ENCODE peak calls at places on chromosome 13, in eight cellular contexts. M, S, U, Y, O, X, D and L are unnamed samples. For H3K4me1, the result is how much of the 10 kb centered on the place peaks cover.

GRCh38 chr13:71499235-71499634 is 367.8 kb downstream of the DACH1 start:
- DNase-seq in M (no peak), S (no peak), U (no peak), Y (no peak), O (no peak), X (no peak), D (no peak), L (no peak)

GRCh38 chr13:84653915-84654534 is 771.8 kb upstream of the SLITRK1 start:
- DNase-seq in M (no peak), S (no peak), U (no peak), Y (no peak), O (no peak), X (no peak), D (no peak), L (no peak)

GRCh38 chr13:38687246-38688229 is 661 bp downstream of the FREM2 start:
- DNase-seq in M (no peak), S (no peak), U (no peak), Y (no peak), O (no peak), X (peak), D (no peak), L (no peak)

GRCh38 chr13:98033277-98034247 is 80.1 kb downstream of the IPO5 start:
- DNase-seq in M (no peak), S (no peak), U (peak), Y (peak), O (no peak), X (peak), D (no peak), L (no peak)

GRCh38 chr13:26929971-26930730 is 169.6 kb upstream of the GPR12 start:
- DNase-seq in M (peak), S (peak), U (no peak), Y (peak), O (peak), X (peak), D (peak), L (no peak)

GRCh38 chr13:38979891-38980627 is 10.6 kb downstream of the STOML3 start:
- DNase-seq in M (peak), S (no peak), U (no peak), Y (peak), O (no peak), X (peak), D (no peak), L (no peak)

GRCh38 chr13:44668707-44669106 is 92.6 kb upstream of the TSC22D1 start:
- DNase-seq in M (no peak), S (no peak), U (peak), Y (no peak), O (no peak), X (no peak), D (no peak), L (no peak)

GRCh38 chr13:66400292-66400691 is 829.8 kb downstream of the PCDH9 start:
- DNase-seq in M (no peak), S (no peak), U (no peak), Y (no peak), O (no peak), X (no peak), D (no peak), L (no peak)

GRCh38 chr13:51158923-51159322 is 47.8 kb upstream of the C13orf42 start:
- DNase-seq in M (no peak), S (no peak), U (no peak), Y (no peak), O (no peak), X (peak), D (no peak), L (no peak)

GRCh38 chr13:29905845-29906244 is 55.4 kb upstream of the UBL3 start:
- DNase-seq in M (no peak), S (peak), U (peak), Y (no peak), O (no peak), X (peak), D (no peak), L (no peak)

GRCh38 chr13:59948686-59949085 is 215.0 kb downstream of the DIAPH3 start:
- DNase-seq in M (no peak), S (no peak), U (no peak), Y (no peak), O (no peak), X (no peak), D (no peak), L (no peak)

GRCh38 chr13:45325806-45326205 is 15.2 kb downstream of the TPT1 start:
- DNase-seq in M (peak), S (no peak), U (peak), Y (peak), O (no peak), X (peak), D (no peak), L (no peak)

GRCh38 chr13:42547615-42548014 is 26.3 kb upstream of the TNFSF11 start:
- DNase-seq in M (no peak), S (no peak), U (no peak), Y (no peak), O (no peak), X (no peak), D (no peak), L (no peak)

GRCh38 chr13:51560336-51560735 is 23.9 kb upstream of the WDFY2 start:
- DNase-seq in M (no peak), S (no peak), U (no peak), Y (no peak), O (no peak), X (no peak), D (no peak), L (no peak)

GRCh38 chr13:63094069-63094468 is 1678.4 kb upstream of the PCDH20 start:
- DNase-seq in M (no peak), S (no peak), U (no peak), Y (no peak), O (no peak), X (no peak), D (no peak), L (no peak)

GRCh38 chr13:92838786-92839185 is 387.8 kb upstream of the GPC6 start:
- DNase-seq in M (no peak), S (no peak), U (no peak), Y (no peak), O (no peak), X (peak), D (no peak), L (no peak)

GRCh38 chr13:82480415-82480814 is 1401.9 kb downstream of the SLITRK1 start:
- DNase-seq in M (no peak), S (no peak), U (no peak), Y (no peak), O (no peak), X (no peak), D (no peak), L (no peak)

GRCh38 chr13:44140146-44140545 is 233.5 kb upstream of the SERP2 start:
- DNase-seq in M (no peak), S (peak), U (no peak), Y (no peak), O (no peak), X (no peak), D (no peak), L (no peak)

GRCh38 chr13:81874681-81875661 is 1534.0 kb upstream of the SPRY2 start:
- DNase-seq in M (no peak), S (no peak), U (no peak), Y (no peak), O (no peak), X (no peak), D (peak), L (no peak)

GRCh38 chr13:80979035-80979641 is 638.2 kb upstream of the SPRY2 start:
- DNase-seq in M (no peak), S (peak), U (no peak), Y (peak), O (no peak), X (peak), D (peak), L (no peak)

GRCh38 chr13:23020246-23020843 is 160.4 kb upstream of the SGCG start:
- DNase-seq in M (peak), S (peak), U (no peak), Y (peak), O (no peak), X (peak), D (peak), L (peak)

GRCh38 chr13:101065314-101065713 is 351.0 kb downstream of the NALCN start:
- DNase-seq in M (peak), S (no peak), U (no peak), Y (no peak), O (no peak), X (peak), D (no peak), L (no peak)

GRCh38 chr13:74062933-74063332 is 71.3 kb downstream of the KLF12 start:
- DNase-seq in M (no peak), S (peak), U (no peak), Y (peak), O (peak), X (peak), D (no peak), L (no peak)

GRCh38 chr13:111533900-111534645 is 213.6 kb downstream of the TEX29 start:
- DNase-seq in M (no peak), S (no peak), U (no peak), Y (no peak), O (no peak), X (no peak), D (no peak), L (no peak)

GRCh38 chr13:30132623-30133553 is 174.5 kb downstream of the KATNAL1 start:
- DNase-seq in M (peak), S (peak), U (peak), Y (peak), O (peak), X (peak), D (peak), L (peak)

GRCh38 chr13:108249150-108249549 is 20.4 kb upstream of the TNFSF13B start:
- DNase-seq in M (no peak), S (no peak), U (no peak), Y (no peak), O (no peak), X (no peak), D (no peak), L (no peak)

GRCh38 chr13:48125794-48126228 is 30.9 kb upstream of the MED4 start:
- DNase-seq in M (no peak), S (no peak), U (no peak), Y (peak), O (no peak), X (peak), D (no peak), L (no peak)

GRCh38 chr13:37479901-37480300 is 118.7 kb downstream of the POSTN start:
- DNase-seq in M (no peak), S (no peak), U (no peak), Y (no peak), O (no peak), X (peak), D (no peak), L (no peak)

GRCh38 chr13:46866150-46866549 is 30.7 kb downstream of the HTR2A start:
- DNase-seq in M (no peak), S (peak), U (no peak), Y (no peak), O (peak), X (peak), D (peak), L (no peak)

GRCh38 chr13:52650731-52651130 is 1.9 kb upstream of the SUGT1 start:
- DNase-seq in M (no peak), S (no peak), U (no peak), Y (no peak), O (no peak), X (no peak), D (no peak), L (no peak)

GRCh38 chr13:99028890-99029289 is 51.0 kb upstream of the DOCK9 start:
- DNase-seq in M (no peak), S (peak), U (no peak), Y (no peak), O (no peak), X (no peak), D (peak), L (peak)

GRCh38 chr13:30364876-30365275 is 57.4 kb upstream of the UBE2L5 start:
- DNase-seq in M (no peak), S (no peak), U (no peak), Y (no peak), O (no peak), X (peak), D (no peak), L (no peak)

GRCh38 chr13:73767191-73767741 is 366.9 kb downstream of the KLF12 start:
- DNase-seq in M (no peak), S (no peak), U (no peak), Y (no peak), O (no peak), X (no peak), D (no peak), L (peak)

GRCh38 chr13:61709258-61709657 is 293.6 kb upstream of the PCDH20 start:
- DNase-seq in M (no peak), S (no peak), U (no peak), Y (no peak), O (no peak), X (no peak), D (no peak), L (no peak)

GRCh38 chr13:72920097-72920496 is 138.2 kb downstream of the PIBF1 start:
- DNase-seq in M (no peak), S (no peak), U (no peak), Y (no peak), O (no peak), X (no peak), D (no peak), L (no peak)

GRCh38 chr13:20121154-20121515 is 39.7 kb downstream of the GJA3 start:
- DNase-seq in M (no peak), S (no peak), U (peak), Y (no peak), O (no peak), X (peak), D (no peak), L (no peak)
- H3K4me3 ChIP-seq in M (no peak), S (no peak), U (peak), Y (no peak), O (peak), X (no peak), D (no peak), L (peak)

GRCh38 chr13:106520205-106521004 is 15.1 kb downstream of the EFNB2 start:
- DNase-seq in M (no peak), S (no peak), U (no peak), Y (no peak), O (no peak), X (peak), D (no peak), L (no peak)

GRCh38 chr13:106523566-106523965 is 11.9 kb downstream of the EFNB2 start:
- DNase-seq in M (no peak), S (no peak), U (no peak), Y (no peak), O (no peak), X (peak), D (no peak), L (no peak)

GRCh38 chr13:106522898-106523525 is 12.4 kb downstream of the EFNB2 start:
- DNase-seq in M (no peak), S (peak), U (no peak), Y (no peak), O (no peak), X (no peak), D (no peak), L (no peak)

GRCh38 chr13:106521101-106521799 is 14.2 kb downstream of the EFNB2 start:
- DNase-seq in M (no peak), S (no peak), U (peak), Y (no peak), O (no peak), X (no peak), D (no peak), L (no peak)

DNA sequence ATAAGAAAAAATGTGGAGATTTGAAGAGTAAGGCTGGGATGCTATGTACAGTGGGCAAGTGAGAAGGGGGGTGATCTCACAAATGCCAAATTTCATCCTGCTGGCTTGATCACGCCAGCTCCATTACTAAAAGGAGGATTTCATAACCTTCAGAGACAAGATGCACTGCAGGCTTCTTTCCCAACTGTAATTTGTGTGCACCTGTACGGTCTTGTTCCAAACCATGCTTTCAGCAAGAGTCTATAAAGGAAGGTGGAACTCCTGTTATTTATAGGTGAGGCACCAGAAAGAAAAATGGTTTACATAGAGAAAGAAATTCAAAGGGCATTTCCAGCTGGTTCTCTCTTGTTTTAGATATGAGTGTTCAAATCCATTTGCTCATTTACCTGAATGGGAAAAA is 13.3 kb downstream of the EFNB2 start:
- DNase-seq in M (no peak), S (no peak), U (no peak), Y (no peak), O (no peak), X (no peak), D (no peak), L (no peak)
- H3K4me1 ChIP-seq in M (under half), S (under half), U (half or more), Y (under half), O (under half), X (under half), D (under half), L (under half)

GRCh38 chr13:31885994-31886393 is 145.6 kb upstream of the FRY start:
- DNase-seq in M (no peak), S (no peak), U (no peak), Y (no peak), O (no peak), X (peak), D (no peak), L (no peak)
- H3K4me3 ChIP-seq in M (no peak), S (no peak), U (no peak), Y (no peak), O (no peak), X (no peak), D (no peak), L (no peak)

GRCh38 chr13:114061746-114062145 is 70.7 kb downstream of the RASA3 start:
- DNase-seq in M (no peak), S (no peak), U (no peak), Y (no peak), O (no peak), X (no peak), D (no peak), L (no peak)
- H3K4me1 ChIP-seq in M (half or more), S (under half), U (under half), Y (under half), O (under half), X (under half), D (under half), L (half or more)

DNA sequence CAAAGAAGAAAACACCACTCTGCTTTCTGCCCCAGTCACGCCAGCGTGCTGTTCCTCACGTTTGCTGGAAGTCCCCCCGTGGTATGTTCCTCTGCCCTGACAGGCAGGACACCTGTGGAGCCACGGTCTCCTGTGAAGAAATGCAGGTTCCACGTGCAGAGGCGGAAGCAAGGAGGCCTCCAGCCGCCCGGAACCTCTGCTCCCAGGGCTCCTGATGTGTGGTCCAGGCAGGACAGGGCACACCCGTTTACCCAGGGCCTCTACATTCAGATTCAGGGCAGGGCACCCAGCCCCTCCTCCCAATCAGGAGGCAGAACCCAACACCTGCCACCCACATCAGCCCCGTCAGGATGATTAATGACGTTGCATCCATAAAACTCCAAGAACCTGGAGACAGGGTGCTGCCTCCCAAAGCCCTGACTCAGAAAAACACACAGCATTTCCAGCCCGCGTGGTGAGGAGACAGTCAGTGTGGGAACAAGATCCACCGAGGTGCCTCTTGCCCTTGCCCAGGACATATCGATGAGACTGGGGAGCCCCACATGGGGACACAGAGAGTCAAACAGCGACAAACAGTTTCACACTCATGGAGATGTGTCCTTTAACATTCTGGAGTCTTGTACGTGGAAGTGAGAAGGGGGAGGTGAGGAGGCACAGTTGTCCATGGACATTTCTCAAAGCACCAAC is 76.2 kb downstream of the COL4A1 start:
- DNase-seq in M (no peak), S (peak), U (peak), Y (no peak), O (no peak), X (no peak), D (no peak), L (no peak)
- H3K4me3 ChIP-seq in M (no peak), S (no peak), U (no peak), Y (no peak), O (no peak), X (no peak), D (no peak), L (no peak)

GRCh38 chr13:33172400-33172799 is 113.2 kb downstream of the STARD13 start:
- DNase-seq in M (no peak), S (no peak), U (no peak), Y (no peak), O (no peak), X (no peak), D (no peak), L (no peak)
- H3K4me1 ChIP-seq in M (half or more), S (under half), U (under half), Y (under half), O (under half), X (under half), D (under half), L (under half)

DNA sequence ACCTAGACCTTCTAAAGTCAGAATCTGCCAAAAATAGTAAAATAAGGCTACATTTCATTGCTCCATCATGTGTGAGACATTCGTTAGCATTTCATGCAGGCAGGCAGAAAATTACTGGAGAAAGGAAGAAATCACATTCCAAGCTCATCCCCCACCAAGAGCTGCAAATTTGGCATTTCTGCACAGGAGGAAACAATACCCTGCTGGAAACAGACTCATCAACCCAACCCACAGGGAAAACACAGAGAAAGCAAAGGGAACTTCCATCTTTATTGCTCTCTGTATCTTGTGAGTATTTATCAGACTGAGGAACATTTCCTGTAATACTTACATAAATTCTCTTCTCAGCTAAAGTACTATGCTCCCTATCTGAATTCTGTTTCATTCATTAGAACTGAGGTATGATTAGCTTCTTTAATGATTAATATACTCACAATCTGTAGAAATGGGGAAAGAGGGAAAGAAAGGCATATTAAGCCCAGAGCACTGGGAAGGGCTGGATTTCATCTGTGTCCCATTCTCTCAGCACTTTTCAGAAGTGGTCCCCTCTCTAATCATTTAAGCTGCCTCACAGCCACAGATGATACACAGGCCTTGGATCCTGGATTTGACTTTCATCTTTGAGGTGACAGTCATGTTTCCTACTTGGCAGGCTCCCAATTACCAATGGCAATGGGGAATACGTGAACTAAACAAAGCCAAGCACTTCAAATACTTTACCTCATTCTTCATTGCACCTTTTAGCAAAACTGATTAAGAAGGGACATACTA is 95.5 kb downstream of the KCTD12 start:
- DNase-seq in M (no peak), S (no peak), U (no peak), Y (no peak), O (no peak), X (peak), D (no peak), L (no peak)
- H3K4me3 ChIP-seq in M (no peak), S (no peak), U (no peak), Y (no peak), O (no peak), X (no peak), D (no peak), L (no peak)

GRCh38 chr13:79283742-79284141 is 122.3 kb downstream of the RBM26 start:
- DNase-seq in M (no peak), S (no peak), U (no peak), Y (no peak), O (no peak), X (no peak), D (no peak), L (no peak)

GRCh38 chr13:79282508-79282907 is 123.5 kb downstream of the RBM26 start:
- DNase-seq in M (no peak), S (no peak), U (no peak), Y (no peak), O (no peak), X (no peak), D (no peak), L (no peak)

GRCh38 chr13:79282976-79283375 is 123.1 kb downstream of the RBM26 start:
- DNase-seq in M (no peak), S (no peak), U (peak), Y (no peak), O (no peak), X (peak), D (no peak), L (no peak)

GRCh38 chr13:79287994-79288795 is 117.9 kb downstream of the RBM26 start:
- DNase-seq in M (no peak), S (no peak), U (no peak), Y (no peak), O (no peak), X (no peak), D (peak), L (no peak)

GRCh38 chr13:79285159-79285558 is 120.9 kb downstream of the RBM26 start:
- DNase-seq in M (no peak), S (no peak), U (no peak), Y (no peak), O (no peak), X (no peak), D (no peak), L (no peak)
- H3K4me1 ChIP-seq in M (under half), S (under half), U (under half), Y (under half), O (under half), X (under half), D (under half), L (under half)